ENCODE peak calls at places on chromosomes 6 and 20, in eight cellular contexts. One of them, this sample, is unnamed.

GRCh38 chr6:143267740-143268139 is 182.8 kb downstream of the ADAT2 start:
- DNase-seq in GM20000: no peak
- DNase-seq in astrocyte of the spinal cord: no peak
- DNase-seq in lung: no peak
- DNase-seq in cardiac fibroblast: no peak
- DNase-seq in mucosa of descending colon: no peak
- DNase-seq in fibroblast of mammary gland: no peak
- DNase-seq in AG04450: no peak
- DNase-seq in this sample: no peak

GRCh38 chr20:31923388-31924271 is 28.2 kb downstream of the PDRG1 start:
- DNase-seq in lung: no peak
- DNase-seq in mucosa of descending colon: no peak
- DNase-seq in fibroblast of mammary gland: no peak
- DNase-seq in AG04450: no peak
- DNase-seq in astrocyte of the spinal cord: no peak
- DNase-seq in cardiac fibroblast: no peak
- DNase-seq in GM20000: peak
- DNase-seq in this sample: no peak

GRCh38 chr6:118770112-118770788 is 118.9 kb upstream of the CEP85L start:
- DNase-seq in cardiac fibroblast: no peak
- DNase-seq in astrocyte of the spinal cord: no peak
- DNase-seq in lung: no peak
- DNase-seq in AG04450: no peak
- DNase-seq in fibroblast of mammary gland: peak
- DNase-seq in mucosa of descending colon: no peak
- DNase-seq in GM20000: no peak
- DNase-seq in this sample: no peak

GRCh38 chr6:3887150-3887700 is 38.1 kb downstream of the FAM50B start:
- DNase-seq in mucosa of descending colon: no peak
- DNase-seq in GM20000: no peak
- DNase-seq in lung: no peak
- DNase-seq in cardiac fibroblast: peak
- DNase-seq in AG04450: no peak
- DNase-seq in astrocyte of the spinal cord: peak
- DNase-seq in fibroblast of mammary gland: peak
- DNase-seq in this sample: no peak

GRCh38 chr6:21438237-21438985 is 155.1 kb upstream of the SOX4 start:
- DNase-seq in cardiac fibroblast: peak
- DNase-seq in AG04450: no peak
- DNase-seq in GM20000: peak
- DNase-seq in mucosa of descending colon: no peak
- DNase-seq in fibroblast of mammary gland: peak
- DNase-seq in astrocyte of the spinal cord: peak
- DNase-seq in lung: no peak
- DNase-seq in this sample: no peak

GRCh38 chr20:25300496-25301170 is 52.7 kb downstream of the PYGB start:
- DNase-seq in cardiac fibroblast: peak
- DNase-seq in fibroblast of mammary gland: peak
- DNase-seq in GM20000: no peak
- DNase-seq in astrocyte of the spinal cord: peak
- DNase-seq in lung: no peak
- DNase-seq in AG04450: no peak
- DNase-seq in mucosa of descending colon: no peak
- DNase-seq in this sample: no peak

GRCh38 chr6:148524509-148524908 is 181.9 kb downstream of the SASH1 start:
- DNase-seq in lung: no peak
- DNase-seq in GM20000: no peak
- DNase-seq in AG04450: peak
- DNase-seq in cardiac fibroblast: peak
- DNase-seq in fibroblast of mammary gland: peak
- DNase-seq in astrocyte of the spinal cord: peak
- DNase-seq in mucosa of descending colon: no peak
- DNase-seq in this sample: no peak

GRCh38 chr6:143842468-143842901 is 653 bp upstream of the LTV1 start:
- DNase-seq in mucosa of descending colon: no peak
- DNase-seq in astrocyte of the spinal cord: no peak
- DNase-seq in GM20000: peak
- DNase-seq in AG04450: no peak
- DNase-seq in cardiac fibroblast: no peak
- DNase-seq in fibroblast of mammary gland: no peak
- DNase-seq in lung: no peak
- DNase-seq in this sample: no peak

GRCh38 chr20:2507875-2508630 is 662 bp downstream of the ZNF343 start:
- DNase-seq in lung: no peak
- DNase-seq in AG04450: no peak
- DNase-seq in mucosa of descending colon: peak
- DNase-seq in cardiac fibroblast: peak
- DNase-seq in GM20000: no peak
- DNase-seq in fibroblast of mammary gland: peak
- DNase-seq in astrocyte of the spinal cord: no peak
- DNase-seq in this sample: peak

GRCh38 chr6:142377112-142377848 is 75.5 kb downstream of the ADGRG6 start:
- DNase-seq in fibroblast of mammary gland: no peak
- DNase-seq in GM20000: no peak
- DNase-seq in lung: no peak
- DNase-seq in AG04450: no peak
- DNase-seq in astrocyte of the spinal cord: no peak
- DNase-seq in mucosa of descending colon: no peak
- DNase-seq in cardiac fibroblast: no peak
- DNase-seq in this sample: no peak

GRCh38 chr6:165701005-165701404 is 38.0 kb upstream of the PDE10A start:
- DNase-seq in cardiac fibroblast: peak
- DNase-seq in GM20000: no peak
- DNase-seq in AG04450: peak
- DNase-seq in lung: no peak
- DNase-seq in fibroblast of mammary gland: no peak
- DNase-seq in mucosa of descending colon: no peak
- DNase-seq in astrocyte of the spinal cord: no peak
- DNase-seq in this sample: no peak

GRCh38 chr20:61166324-61166723 is 85.7 kb upstream of the CDH4 start:
- DNase-seq in astrocyte of the spinal cord: no peak
- DNase-seq in fibroblast of mammary gland: peak
- DNase-seq in mucosa of descending colon: no peak
- DNase-seq in cardiac fibroblast: peak
- DNase-seq in AG04450: no peak
- DNase-seq in GM20000: no peak
- DNase-seq in lung: no peak
- DNase-seq in this sample: no peak

GRCh38 chr6:115896538-115897129 is 164.1 kb downstream of the FRK start:
- DNase-seq in cardiac fibroblast: peak
- DNase-seq in AG04450: no peak
- DNase-seq in fibroblast of mammary gland: peak
- DNase-seq in astrocyte of the spinal cord: peak
- DNase-seq in mucosa of descending colon: no peak
- DNase-seq in lung: no peak
- DNase-seq in GM20000: peak
- DNase-seq in this sample: no peak

DNA sequence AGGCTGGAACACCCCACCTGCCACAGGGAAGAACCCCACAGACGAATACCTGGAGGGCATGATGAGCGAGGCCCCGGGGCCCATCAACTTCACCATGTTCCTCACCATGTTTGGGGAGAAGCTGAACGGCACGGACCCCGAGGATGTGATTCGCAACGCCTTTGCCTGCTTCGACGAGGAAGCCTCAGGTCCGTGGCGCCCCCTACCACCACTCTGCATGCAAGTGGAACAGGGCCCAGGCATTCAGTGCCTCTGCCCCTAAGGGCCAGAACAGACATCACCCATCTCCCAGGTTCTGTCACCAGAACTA is 6.6 kb downstream of the MYL9 start:
- DNase-seq in cardiac fibroblast: no peak
- DNase-seq in AG04450: no peak
- DNase-seq in fibroblast of mammary gland: no peak
- DNase-seq in astrocyte of the spinal cord: no peak
- DNase-seq in lung: no peak
- DNase-seq in mucosa of descending colon: no peak
- DNase-seq in GM20000: no peak
- DNase-seq in this sample: no peak
- TF ChIP-seq CTCF in cardiac fibroblast: peak
- TF ChIP-seq CTCF in AG04450: peak
- TF ChIP-seq CTCF in fibroblast of mammary gland: no peak
- TF ChIP-seq CTCF in astrocyte of the spinal cord: peak
- TF ChIP-seq CTCF in lung: no peak
- TF ChIP-seq CTCF in mucosa of descending colon: no peak
- TF ChIP-seq CTCF in GM20000: no peak
- TF ChIP-seq CTCF in this sample: no peak

GRCh38 chr6:82257088-82257774 is 9.7 kb upstream of the IBTK start:
- DNase-seq in AG04450: no peak
- DNase-seq in cardiac fibroblast: no peak
- DNase-seq in lung: no peak
- DNase-seq in fibroblast of mammary gland: no peak
- DNase-seq in astrocyte of the spinal cord: no peak
- DNase-seq in mucosa of descending colon: no peak
- DNase-seq in GM20000: no peak
- DNase-seq in this sample: no peak
- TF ChIP-seq CTCF in AG04450: no peak
- TF ChIP-seq CTCF in cardiac fibroblast: no peak
- TF ChIP-seq CTCF in lung: no peak
- TF ChIP-seq CTCF in fibroblast of mammary gland: no peak
- TF ChIP-seq CTCF in astrocyte of the spinal cord: no peak
- TF ChIP-seq CTCF in mucosa of descending colon: no peak
- TF ChIP-seq CTCF in GM20000: no peak
- TF ChIP-seq CTCF in this sample: no peak

GRCh38 chr6:157381631-157382621 is 936 bp downstream of the ZDHHC14 start:
- DNase-seq in fibroblast of mammary gland: peak
- DNase-seq in GM20000: peak
- DNase-seq in lung: peak
- DNase-seq in cardiac fibroblast: peak
- DNase-seq in AG04450: peak
- DNase-seq in astrocyte of the spinal cord: peak
- DNase-seq in mucosa of descending colon: peak
- DNase-seq in this sample: peak
- TF ChIP-seq CTCF in fibroblast of mammary gland: no peak
- TF ChIP-seq CTCF in GM20000: no peak
- TF ChIP-seq CTCF in lung: no peak
- TF ChIP-seq CTCF in cardiac fibroblast: peak
- TF ChIP-seq CTCF in AG04450: peak
- TF ChIP-seq CTCF in astrocyte of the spinal cord: peak
- TF ChIP-seq CTCF in mucosa of descending colon: no peak
- TF ChIP-seq CTCF in this sample: no peak

GRCh38 chr6:32254761-32255211 is 30.9 kb upstream of the NOTCH4 start:
- DNase-seq in mucosa of descending colon: no peak
- DNase-seq in lung: no peak
- DNase-seq in astrocyte of the spinal cord: no peak
- DNase-seq in fibroblast of mammary gland: no peak
- DNase-seq in AG04450: no peak
- DNase-seq in GM20000: no peak
- DNase-seq in cardiac fibroblast: no peak
- DNase-seq in this sample: no peak
- TF ChIP-seq CTCF in mucosa of descending colon: no peak
- TF ChIP-seq CTCF in lung: no peak
- TF ChIP-seq CTCF in astrocyte of the spinal cord: no peak
- TF ChIP-seq CTCF in fibroblast of mammary gland: no peak
- TF ChIP-seq CTCF in AG04450: no peak
- TF ChIP-seq CTCF in GM20000: no peak
- TF ChIP-seq CTCF in cardiac fibroblast: no peak
- TF ChIP-seq CTCF in this sample: no peak

DNA sequence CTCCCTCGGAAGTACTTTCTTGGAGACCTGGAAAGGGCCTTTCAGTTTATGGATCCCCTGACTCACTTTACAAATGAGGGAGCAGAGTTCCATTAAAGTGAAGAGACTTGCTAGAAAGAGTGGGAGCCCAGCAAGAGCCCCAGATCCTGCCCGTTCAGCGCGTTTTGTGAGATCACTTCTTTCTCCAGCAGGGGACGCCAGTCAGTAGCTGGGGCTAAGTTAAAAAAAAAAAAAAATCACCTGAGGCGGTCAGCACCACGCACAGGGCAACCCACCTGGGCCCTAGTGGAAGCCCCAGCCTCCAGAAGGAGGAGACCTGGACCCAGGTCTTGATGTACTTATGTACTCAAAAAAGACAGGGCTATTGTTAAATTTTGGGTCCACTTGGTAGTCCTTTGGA is 274.5 kb upstream of the RNF24 start:
- DNase-seq in cardiac fibroblast: peak
- DNase-seq in AG04450: no peak
- DNase-seq in GM20000: no peak
- DNase-seq in lung: no peak
- DNase-seq in mucosa of descending colon: no peak
- DNase-seq in fibroblast of mammary gland: no peak
- DNase-seq in astrocyte of the spinal cord: no peak
- DNase-seq in this sample: no peak
- TF ChIP-seq CTCF in cardiac fibroblast: peak
- TF ChIP-seq CTCF in AG04450: peak
- TF ChIP-seq CTCF in GM20000: no peak
- TF ChIP-seq CTCF in lung: no peak
- TF ChIP-seq CTCF in mucosa of descending colon: no peak
- TF ChIP-seq CTCF in fibroblast of mammary gland: peak
- TF ChIP-seq CTCF in astrocyte of the spinal cord: peak
- TF ChIP-seq CTCF in this sample: no peak